ENCODE peak calls at places on chromosomes 6 and 20, in seven cellular contexts. J is GM23338, K is nephron progenitor cell, Y is endothelial cell, Z is coronary artery, E is astrocyte of the cerebellum, L is cardiac fibroblast. F is an unnamed sample.

GRCh38 chr20:43515628-43516027 is 8.1 kb downstream of the L3MBTL1 start:
- DNase-seq in J (no peak), K (no peak), Y (no peak), Z (no peak), E (no peak), L (no peak), F (no peak)

GRCh38 chr6:49326337-49326736 is 136.7 kb downstream of the MMUT start:
- DNase-seq in J (no peak), K (no peak), Y (no peak), Z (no peak), E (no peak), L (peak), F (no peak)

GRCh38 chr20:32896521-32897280 is 38.0 kb downstream of the EFCAB8 start:
- DNase-seq in J (no peak), K (no peak), Y (no peak), Z (no peak), E (no peak), L (no peak), F (no peak)

GRCh38 chr20:41308290-41308691 is 9.2 kb downstream of the ZHX3 start:
- DNase-seq in J (peak), K (no peak), Y (no peak), Z (no peak), E (peak), L (peak), F (no peak)

GRCh38 chr6:41445268-41445667 is 100.9 kb upstream of the FOXP4 start:
- DNase-seq in J (no peak), K (no peak), Y (no peak), Z (no peak), E (no peak), L (no peak), F (no peak)

GRCh38 chr6:147099974-147100373 is 104.2 kb upstream of the STXBP5 start:
- DNase-seq in J (no peak), K (no peak), Y (no peak), Z (no peak), E (peak), L (peak), F (no peak)

GRCh38 chr20:31620246-31620645 is 15.2 kb downstream of the ID1 start:
- DNase-seq in J (no peak), K (no peak), Y (no peak), Z (no peak), E (no peak), L (no peak), F (no peak)

GRCh38 chr6:128712898-128713297 is 170.0 kb upstream of the LAMA2 start:
- DNase-seq in J (no peak), K (no peak), Y (no peak), Z (no peak), E (no peak), L (no peak), F (no peak)

GRCh38 chr6:135322427-135323201 is 141.5 kb downstream of the MYB start:
- DNase-seq in J (no peak), K (no peak), Y (no peak), Z (no peak), E (no peak), L (no peak), F (no peak)

GRCh38 chr6:150263765-150264415 is 104.9 kb upstream of the IYD start:
- DNase-seq in J (no peak), K (no peak), Y (no peak), Z (no peak), E (no peak), L (no peak), F (no peak)

GRCh38 chr6:10256113-10256690 is 158.7 kb downstream of the TFAP2A start:
- DNase-seq in J (peak), K (no peak), Y (no peak), Z (no peak), E (no peak), L (peak), F (no peak)

GRCh38 chr20:50658804-50659380 is 32.5 kb downstream of the RIPOR3 start:
- DNase-seq in J (no peak), K (no peak), Y (no peak), Z (no peak), E (no peak), L (no peak), F (no peak)
- TF ChIP-seq CTCF in J (no peak), K (no peak), Y (no peak), Z (no peak), E (no peak), L (no peak), F (no peak)

GRCh38 chr20:47854687-47855212 is 69.5 kb upstream of the SULF2 start:
- DNase-seq in J (peak), K (no peak), Y (peak), Z (no peak), E (no peak), L (peak), F (no peak)
- TF ChIP-seq CTCF in J (peak), K (no peak), Y (no peak), Z (no peak), E (peak), L (peak), F (peak)

GRCh38 chr20:63545814-63546213 is 1.7 kb downstream of the SRMS start:
- DNase-seq in J (no peak), K (no peak), Y (no peak), Z (no peak), E (no peak), L (no peak), F (no peak)
- TF ChIP-seq CTCF in J (no peak), K (no peak), Y (no peak), Z (no peak), E (no peak), L (no peak), F (no peak)

DNA sequence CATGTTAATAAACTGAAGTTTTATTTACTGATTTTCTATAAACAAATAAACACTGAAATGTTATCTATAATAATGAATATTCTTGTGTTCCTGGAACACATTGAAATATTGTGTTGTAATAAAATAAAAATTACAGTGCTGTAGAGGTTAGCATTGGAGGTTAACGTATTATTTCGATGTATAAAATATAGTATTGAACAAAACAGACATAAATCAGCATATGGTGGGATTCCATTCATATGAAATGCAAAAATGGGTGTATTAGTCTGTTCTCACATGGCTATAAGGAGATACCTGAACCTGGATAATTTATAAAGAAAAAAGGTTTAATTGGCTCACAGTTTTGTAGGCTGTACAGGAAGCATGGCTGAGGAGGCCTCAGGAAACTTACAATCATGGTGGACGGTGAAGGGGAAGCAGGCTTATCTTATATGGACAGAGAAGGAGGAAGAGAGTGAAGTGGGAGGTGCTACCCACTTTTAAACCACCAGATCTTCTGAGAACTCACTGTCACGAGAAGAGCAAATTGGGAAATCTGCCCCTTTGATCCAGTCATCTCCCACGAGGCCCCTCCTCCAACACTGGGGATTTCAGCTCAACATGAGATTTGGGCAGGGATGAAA is 24.6 kb upstream of the BMP6 start:
- DNase-seq in J (no peak), K (no peak), Y (no peak), Z (no peak), E (no peak), L (peak), F (no peak)
- TF ChIP-seq CTCF in J (no peak), K (no peak), Y (no peak), Z (no peak), E (no peak), L (no peak), F (no peak)

DNA sequence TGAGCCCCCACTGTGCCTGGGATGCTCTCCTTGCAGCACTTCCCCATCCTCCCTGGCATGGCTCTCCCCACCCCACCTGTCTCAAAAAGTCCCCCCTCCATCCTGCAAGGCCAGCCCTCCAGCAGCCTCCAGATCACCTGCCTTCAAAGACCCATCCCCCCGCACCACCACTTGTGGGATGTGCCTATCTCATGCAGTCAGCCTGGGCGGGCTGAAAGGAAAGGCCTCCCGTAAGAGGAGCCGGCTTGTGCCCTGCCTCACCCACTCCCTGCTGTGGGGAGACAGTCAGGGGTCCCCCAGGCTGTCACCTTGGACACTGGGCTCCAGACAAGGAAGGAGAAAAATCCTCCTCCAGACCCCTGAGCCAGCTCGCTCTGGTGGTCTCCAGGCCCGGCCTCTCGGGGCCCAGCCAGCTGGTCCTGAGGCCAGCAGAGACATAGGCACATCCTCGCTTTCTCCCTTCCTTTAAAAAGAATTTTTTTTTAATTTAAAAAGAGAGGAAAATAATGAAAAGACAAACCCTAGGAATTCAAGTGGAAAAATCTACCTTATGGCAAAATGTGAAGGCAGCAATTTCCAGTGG is 77.3 kb downstream of the GRM4 start:
- DNase-seq in J (peak), K (no peak), Y (no peak), Z (no peak), E (no peak), L (no peak), F (no peak)
- TF ChIP-seq CTCF in J (no peak), K (no peak), Y (no peak), Z (no peak), E (no peak), L (no peak), F (no peak)

F was measured in osteocyte.